ENCODE peak calls at places on chromosomes 16 and 17, in nine cellular contexts. One of them, this sample, is unnamed.

GRCh38 chr16:58096249-58096648 is 32.9 kb downstream of the CFAP20 start:
- DNase-seq in heart right ventricle: no peak
- DNase-seq in left lung: no peak
- DNase-seq in uterus: no peak
- DNase-seq in tibial nerve: no peak
- DNase-seq in cardiac fibroblast: no peak
- DNase-seq in transverse colon: no peak
- DNase-seq in tibial artery: no peak
- DNase-seq in colonic mucosa: no peak
- DNase-seq in this sample: no peak

GRCh38 chr16:82481455-82481854 is 145.3 kb upstream of the CDH13 start:
- DNase-seq in heart right ventricle: no peak
- DNase-seq in tibial nerve: no peak
- DNase-seq in left lung: no peak
- DNase-seq in tibial artery: no peak
- DNase-seq in cardiac fibroblast: no peak
- DNase-seq in transverse colon: no peak
- DNase-seq in uterus: no peak
- DNase-seq in colonic mucosa: no peak
- DNase-seq in this sample: no peak

GRCh38 chr16:67388591-67388990 is 4.7 kb downstream of the TPPP3 start:
- DNase-seq in uterus: no peak
- DNase-seq in tibial artery: no peak
- DNase-seq in transverse colon: no peak
- DNase-seq in heart right ventricle: no peak
- DNase-seq in left lung: no peak
- DNase-seq in colonic mucosa: no peak
- DNase-seq in cardiac fibroblast: no peak
- DNase-seq in tibial nerve: no peak
- DNase-seq in this sample: no peak

GRCh38 chr17:56914641-56915263 is 903 bp upstream of the TRIM25 start:
- DNase-seq in colonic mucosa: peak
- DNase-seq in cardiac fibroblast: no peak
- DNase-seq in heart right ventricle: no peak
- DNase-seq in left lung: no peak
- DNase-seq in uterus: no peak
- DNase-seq in tibial artery: no peak
- DNase-seq in tibial nerve: no peak
- DNase-seq in transverse colon: no peak
- DNase-seq in this sample: no peak

GRCh38 chr17:80891096-80892018 is 100.3 kb upstream of the CHMP6 start:
- DNase-seq in left lung: peak
- DNase-seq in tibial nerve: no peak
- DNase-seq in tibial artery: peak
- DNase-seq in heart right ventricle: no peak
- DNase-seq in colonic mucosa: no peak
- DNase-seq in cardiac fibroblast: peak
- DNase-seq in uterus: no peak
- DNase-seq in transverse colon: peak
- DNase-seq in this sample: peak

GRCh38 chr16:69187387-69187890 is 475 bp downstream of the SNTB2 start:
- DNase-seq in heart right ventricle: peak
- DNase-seq in tibial nerve: peak
- DNase-seq in tibial artery: peak
- DNase-seq in left lung: peak
- DNase-seq in cardiac fibroblast: peak
- DNase-seq in transverse colon: peak
- DNase-seq in colonic mucosa: peak
- DNase-seq in uterus: peak
- DNase-seq in this sample: no peak

GRCh38 chr17:10737786-10738185 is 8.0 kb upstream of the TMEM220 start:
- DNase-seq in transverse colon: no peak
- DNase-seq in left lung: no peak
- DNase-seq in tibial artery: no peak
- DNase-seq in cardiac fibroblast: no peak
- DNase-seq in tibial nerve: no peak
- DNase-seq in uterus: peak
- DNase-seq in heart right ventricle: no peak
- DNase-seq in colonic mucosa: peak
- DNase-seq in this sample: no peak

GRCh38 chr17:65290041-65290440 is 152.9 kb downstream of the RGS9 start:
- DNase-seq in colonic mucosa: peak
- DNase-seq in heart right ventricle: no peak
- DNase-seq in left lung: no peak
- DNase-seq in cardiac fibroblast: no peak
- DNase-seq in tibial artery: no peak
- DNase-seq in uterus: no peak
- DNase-seq in tibial nerve: no peak
- DNase-seq in transverse colon: peak
- DNase-seq in this sample: no peak

GRCh38 chr16:53433509-53433908 is 762 bp upstream of the RBL2 start:
- DNase-seq in transverse colon: no peak
- DNase-seq in left lung: peak
- DNase-seq in tibial nerve: no peak
- DNase-seq in cardiac fibroblast: peak
- DNase-seq in uterus: no peak
- DNase-seq in colonic mucosa: no peak
- DNase-seq in tibial artery: no peak
- DNase-seq in heart right ventricle: no peak
- DNase-seq in this sample: no peak

GRCh38 chr16:52496051-52496876 is 50.7 kb downstream of the TOX3 start:
- DNase-seq in heart right ventricle: no peak
- DNase-seq in tibial artery: no peak
- DNase-seq in cardiac fibroblast: no peak
- DNase-seq in tibial nerve: no peak
- DNase-seq in uterus: no peak
- DNase-seq in transverse colon: no peak
- DNase-seq in colonic mucosa: peak
- DNase-seq in left lung: no peak
- DNase-seq in this sample: no peak

GRCh38 chr16:10579965-10580918 is at the start of gene EMP2:
- DNase-seq in left lung: peak
- DNase-seq in transverse colon: peak
- DNase-seq in colonic mucosa: peak
- DNase-seq in tibial artery: peak
- DNase-seq in tibial nerve: peak
- DNase-seq in cardiac fibroblast: peak
- DNase-seq in heart right ventricle: peak
- DNase-seq in uterus: peak
- DNase-seq in this sample: no peak

DNA sequence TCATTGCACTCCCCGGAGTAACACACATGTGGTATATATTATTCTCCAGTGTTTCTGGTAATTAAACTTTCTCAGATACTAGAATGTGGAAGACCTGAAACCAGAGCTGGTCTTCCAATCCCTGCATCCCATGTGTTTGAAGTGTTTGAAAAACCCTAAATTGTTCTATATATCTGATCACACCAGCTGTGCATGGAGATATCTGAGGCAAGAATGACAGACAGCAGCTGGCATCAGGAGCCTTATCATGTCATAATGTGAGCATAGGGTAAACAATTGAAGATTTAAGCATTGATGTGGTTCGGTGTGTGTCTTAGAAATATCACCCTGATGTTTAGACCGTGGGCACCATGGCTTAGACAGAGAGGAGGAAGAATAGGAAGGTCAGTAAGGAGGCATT is 251.0 kb downstream of the CDH11 start:
- DNase-seq in heart right ventricle: no peak
- DNase-seq in tibial artery: no peak
- DNase-seq in left lung: no peak
- DNase-seq in transverse colon: no peak
- DNase-seq in cardiac fibroblast: no peak
- DNase-seq in colonic mucosa: no peak
- DNase-seq in tibial nerve: no peak
- DNase-seq in uterus: no peak
- DNase-seq in this sample: no peak
- TF ChIP-seq CTCF in heart right ventricle: no peak
- TF ChIP-seq CTCF in tibial artery: no peak
- TF ChIP-seq CTCF in left lung: no peak
- TF ChIP-seq CTCF in transverse colon: no peak
- TF ChIP-seq CTCF in cardiac fibroblast: no peak
- TF ChIP-seq CTCF in colonic mucosa: no peak
- TF ChIP-seq CTCF in tibial nerve: no peak
- TF ChIP-seq CTCF in uterus: no peak
- TF ChIP-seq CTCF in this sample: no peak

GRCh38 chr16:2036200-2036966 is 9.7 kb downstream of the NHERF2 start:
- DNase-seq in left lung: no peak
- DNase-seq in tibial artery: no peak
- DNase-seq in colonic mucosa: no peak
- DNase-seq in tibial nerve: no peak
- DNase-seq in heart right ventricle: no peak
- DNase-seq in uterus: no peak
- DNase-seq in cardiac fibroblast: no peak
- DNase-seq in transverse colon: no peak
- DNase-seq in this sample: no peak

GRCh38 chr16:2039286-2040030 is 8.2 kb downstream of the NTHL1 start:
- DNase-seq in cardiac fibroblast: peak
- DNase-seq in uterus: peak
- DNase-seq in left lung: peak
- DNase-seq in heart right ventricle: peak
- DNase-seq in transverse colon: peak
- DNase-seq in tibial artery: peak
- DNase-seq in tibial nerve: peak
- DNase-seq in colonic mucosa: peak
- DNase-seq in this sample: no peak

GRCh38 chr16:2037115-2037514 is 10.4 kb downstream of the NHERF2 start:
- DNase-seq in heart right ventricle: no peak
- DNase-seq in left lung: no peak
- DNase-seq in colonic mucosa: no peak
- DNase-seq in tibial nerve: no peak
- DNase-seq in uterus: no peak
- DNase-seq in tibial artery: no peak
- DNase-seq in cardiac fibroblast: no peak
- DNase-seq in transverse colon: no peak
- DNase-seq in this sample: no peak

GRCh38 chr16:2038359-2039285 is 9.0 kb downstream of the NTHL1 start:
- DNase-seq in heart right ventricle: no peak
- DNase-seq in tibial nerve: no peak
- DNase-seq in uterus: no peak
- DNase-seq in colonic mucosa: peak
- DNase-seq in cardiac fibroblast: no peak
- DNase-seq in tibial artery: no peak
- DNase-seq in left lung: no peak
- DNase-seq in transverse colon: no peak
- DNase-seq in this sample: no peak

DNA sequence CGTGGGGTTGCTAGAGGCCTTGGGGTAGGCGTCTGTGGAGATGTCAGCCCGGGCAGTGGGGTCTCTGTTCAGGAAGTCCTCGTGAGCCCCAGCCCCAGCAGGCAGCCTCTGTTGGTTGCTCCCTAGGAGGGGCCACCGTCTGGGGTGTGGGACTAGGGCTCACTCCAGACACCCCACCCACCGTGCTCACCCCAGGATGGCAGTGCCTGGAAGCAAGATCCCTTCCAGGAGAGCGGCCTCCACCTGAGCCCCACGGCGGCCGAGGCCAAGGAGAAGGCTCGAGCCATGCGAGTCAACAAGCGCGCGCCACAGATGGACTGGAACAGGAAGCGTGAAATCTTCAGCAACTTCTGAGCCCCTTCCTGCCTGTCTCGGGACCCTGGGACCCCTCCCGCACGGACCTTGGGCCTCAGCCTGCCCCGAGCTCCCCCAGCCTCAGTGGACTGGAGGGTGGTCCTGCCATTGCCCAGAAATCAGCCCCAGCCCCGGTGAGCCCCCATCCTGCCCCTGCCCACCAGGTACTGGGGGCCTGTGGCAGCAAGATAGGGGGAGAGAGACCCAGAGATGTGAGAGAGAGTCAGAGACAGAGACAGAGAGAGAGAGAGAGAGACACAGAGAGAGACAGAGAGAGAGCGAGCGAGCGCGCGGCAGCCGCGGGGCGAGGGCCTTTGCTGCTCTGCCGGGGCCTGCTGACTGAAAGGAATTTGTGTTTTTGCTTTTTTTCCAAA is 9.8 kb downstream of the NTHL1 start:
- DNase-seq in transverse colon: no peak
- DNase-seq in colonic mucosa: no peak
- DNase-seq in uterus: no peak
- DNase-seq in heart right ventricle: no peak
- DNase-seq in left lung: no peak
- DNase-seq in tibial artery: no peak
- DNase-seq in cardiac fibroblast: no peak
- DNase-seq in tibial nerve: no peak
- DNase-seq in this sample: no peak
- H3K4me3 ChIP-seq in transverse colon: no peak
- H3K4me3 ChIP-seq in colonic mucosa: no peak
- H3K4me3 ChIP-seq in uterus: no peak
- H3K4me3 ChIP-seq in heart right ventricle: no peak
- H3K4me3 ChIP-seq in left lung: no peak
- H3K4me3 ChIP-seq in tibial artery: no peak
- H3K4me3 ChIP-seq in cardiac fibroblast: no peak
- H3K4me3 ChIP-seq in tibial nerve: no peak
- H3K4me3 ChIP-seq in this sample: no peak

GRCh38 chr16:84156342-84156784 is 11.3 kb downstream of the DNAAF1 start:
- DNase-seq in left lung: no peak
- DNase-seq in heart right ventricle: no peak
- DNase-seq in tibial nerve: no peak
- DNase-seq in colonic mucosa: no peak
- DNase-seq in transverse colon: no peak
- DNase-seq in uterus: no peak
- DNase-seq in tibial artery: no peak
- DNase-seq in cardiac fibroblast: peak
- DNase-seq in this sample: no peak
- TF ChIP-seq CTCF in left lung: no peak
- TF ChIP-seq CTCF in heart right ventricle: no peak
- TF ChIP-seq CTCF in tibial nerve: no peak
- TF ChIP-seq CTCF in colonic mucosa: no peak
- TF ChIP-seq CTCF in transverse colon: no peak
- TF ChIP-seq CTCF in uterus: no peak
- TF ChIP-seq CTCF in tibial artery: no peak
- TF ChIP-seq CTCF in cardiac fibroblast: no peak
- TF ChIP-seq CTCF in this sample: peak

GRCh38 chr17:45425984-45426413 is 6.7 kb downstream of the ARHGAP27 start:
- DNase-seq in colonic mucosa: no peak
- DNase-seq in tibial artery: no peak
- DNase-seq in left lung: no peak
- DNase-seq in transverse colon: no peak
- DNase-seq in heart right ventricle: no peak
- DNase-seq in cardiac fibroblast: no peak
- DNase-seq in tibial nerve: no peak
- DNase-seq in uterus: no peak
- DNase-seq in this sample: no peak

GRCh38 chr17:45424769-45425124 is 7.9 kb downstream of the ARHGAP27 start:
- DNase-seq in uterus: no peak
- DNase-seq in tibial nerve: no peak
- DNase-seq in tibial artery: no peak
- DNase-seq in transverse colon: no peak
- DNase-seq in cardiac fibroblast: no peak
- DNase-seq in left lung: no peak
- DNase-seq in colonic mucosa: no peak
- DNase-seq in heart right ventricle: no peak
- DNase-seq in this sample: no peak

GRCh38 chr17:45426561-45426960 is 6.1 kb downstream of the ARHGAP27 start:
- DNase-seq in tibial artery: no peak
- DNase-seq in colonic mucosa: no peak
- DNase-seq in cardiac fibroblast: no peak
- DNase-seq in heart right ventricle: no peak
- DNase-seq in left lung: no peak
- DNase-seq in uterus: no peak
- DNase-seq in transverse colon: no peak
- DNase-seq in tibial nerve: no peak
- DNase-seq in this sample: no peak

GRCh38 chr17:45423936-45424335 is 8.7 kb downstream of the ARHGAP27 start:
- DNase-seq in transverse colon: no peak
- DNase-seq in tibial artery: no peak
- DNase-seq in tibial nerve: no peak
- DNase-seq in cardiac fibroblast: no peak
- DNase-seq in uterus: no peak
- DNase-seq in colonic mucosa: no peak
- DNase-seq in left lung: no peak
- DNase-seq in heart right ventricle: no peak
- DNase-seq in this sample: no peak

GRCh38 chr17:45425125-45425983 is 7.3 kb downstream of the ARHGAP27 start:
- DNase-seq in cardiac fibroblast: peak
- DNase-seq in uterus: no peak
- DNase-seq in transverse colon: peak
- DNase-seq in tibial nerve: no peak
- DNase-seq in tibial artery: no peak
- DNase-seq in heart right ventricle: peak
- DNase-seq in left lung: peak
- DNase-seq in colonic mucosa: peak
- DNase-seq in this sample: no peak
- H3K4me3 ChIP-seq in cardiac fibroblast: no peak
- H3K4me3 ChIP-seq in uterus: no peak
- H3K4me3 ChIP-seq in transverse colon: peak
- H3K4me3 ChIP-seq in tibial nerve: no peak
- H3K4me3 ChIP-seq in tibial artery: no peak
- H3K4me3 ChIP-seq in heart right ventricle: peak
- H3K4me3 ChIP-seq in left lung: peak
- H3K4me3 ChIP-seq in colonic mucosa: peak
- H3K4me3 ChIP-seq in this sample: no peak

This sample was measured in GM12864.